ENCODE peak calls at places on chromosomes 12 and 14, in four cellular contexts. One of them, this sample, is unnamed.

GRCh38 chr14:35320472-35320871 is 28.3 kb downstream of the PSMA6 start:
- DNase-seq in AG20443: no peak
- DNase-seq in HTR-8/SVneo: no peak
- DNase-seq in stimulated activated naive CD8-positive, alpha-beta T cell treated with anti-CD3 and anti-CD28 coated beads, Interleukin-15, amount 100 ng/mL, for 72 hours: no peak
- DNase-seq in this sample: no peak

GRCh38 chr12:53696285-53696654 is 20.4 kb upstream of the ATP5MC2 start:
- DNase-seq in AG20443: peak; percentile 72
- DNase-seq in HTR-8/SVneo: peak; percentile 98
- DNase-seq in stimulated activated naive CD8-positive, alpha-beta T cell treated with anti-CD3 and anti-CD28 coated beads, Interleukin-15, amount 100 ng/mL, for 72 hours: no peak
- DNase-seq in this sample: no peak

GRCh38 chr14:31572955-31573354 is 11.8 kb downstream of the NUBPL start:
- DNase-seq in AG20443: no peak
- DNase-seq in HTR-8/SVneo: no peak
- DNase-seq in stimulated activated naive CD8-positive, alpha-beta T cell treated with anti-CD3 and anti-CD28 coated beads, Interleukin-15, amount 100 ng/mL, for 72 hours: no peak
- DNase-seq in this sample: no peak

GRCh38 chr14:91879196-91879595 is 11.9 kb upstream of the TC2N start:
- DNase-seq in AG20443: no peak
- DNase-seq in HTR-8/SVneo: no peak
- DNase-seq in stimulated activated naive CD8-positive, alpha-beta T cell treated with anti-CD3 and anti-CD28 coated beads, Interleukin-15, amount 100 ng/mL, for 72 hours: no peak
- DNase-seq in this sample: no peak

GRCh38 chr14:96616168-96616681 is 114.0 kb downstream of the PAPOLA start:
- DNase-seq in AG20443: no peak
- DNase-seq in HTR-8/SVneo: no peak
- DNase-seq in stimulated activated naive CD8-positive, alpha-beta T cell treated with anti-CD3 and anti-CD28 coated beads, Interleukin-15, amount 100 ng/mL, for 72 hours: no peak
- DNase-seq in this sample: no peak

GRCh38 chr12:75315518-75315917 is 14.6 kb downstream of the CAPS2 start:
- DNase-seq in AG20443: peak; percentile 57
- DNase-seq in HTR-8/SVneo: peak; percentile 43
- DNase-seq in stimulated activated naive CD8-positive, alpha-beta T cell treated with anti-CD3 and anti-CD28 coated beads, Interleukin-15, amount 100 ng/mL, for 72 hours: no peak
- DNase-seq in this sample: no peak

GRCh38 chr12:21891763-21892217 is 49.4 kb downstream of the ABCC9 start:
- DNase-seq in AG20443: no peak
- DNase-seq in HTR-8/SVneo: no peak
- DNase-seq in stimulated activated naive CD8-positive, alpha-beta T cell treated with anti-CD3 and anti-CD28 coated beads, Interleukin-15, amount 100 ng/mL, for 72 hours: no peak
- DNase-seq in this sample: no peak

GRCh38 chr12:32273712-32274111 is 125.6 kb upstream of the FGD4 start:
- DNase-seq in AG20443: no peak
- DNase-seq in HTR-8/SVneo: no peak
- DNase-seq in stimulated activated naive CD8-positive, alpha-beta T cell treated with anti-CD3 and anti-CD28 coated beads, Interleukin-15, amount 100 ng/mL, for 72 hours: peak; percentile 61
- DNase-seq in this sample: no peak

GRCh38 chr12:77072833-77073495 is 7.6 kb upstream of the E2F7 start:
- DNase-seq in AG20443: no peak
- DNase-seq in HTR-8/SVneo: no peak
- DNase-seq in stimulated activated naive CD8-positive, alpha-beta T cell treated with anti-CD3 and anti-CD28 coated beads, Interleukin-15, amount 100 ng/mL, for 72 hours: no peak
- DNase-seq in this sample: no peak

GRCh38 chr14:71478542-71478941 is 453.7 kb upstream of the RGS6 start:
- DNase-seq in AG20443: peak; percentile 27
- DNase-seq in HTR-8/SVneo: no peak
- DNase-seq in stimulated activated naive CD8-positive, alpha-beta T cell treated with anti-CD3 and anti-CD28 coated beads, Interleukin-15, amount 100 ng/mL, for 72 hours: peak; percentile 18
- DNase-seq in this sample: no peak

This sample was measured in anterior cingulate cortex.